ENCODE peak calls at places on chromosomes 7 and 10, in nine cellular contexts. D is EL, E is GM04503, O is ACHN, H is foreskin melanocyte, G is Caki2, M is ELR, B is NCI-H748 treated with DMSO at 0.1 percent for 48 hours, P is HS-5. J is an unnamed sample.

GRCh38 chr7:100126239-100126930 is 382 bp upstream of the MBLAC1 start:
- DNase-seq in M (no peak), O (no peak), D (no peak), B (no peak), E (no peak), P (no peak), G (no peak), H (no peak), J (no peak)

GRCh38 chr7:28183627-28184026 is 3.0 kb upstream of the JAZF1 start:
- DNase-seq in D (no peak), E (no peak), O (no peak), G (no peak), H (no peak), B (no peak), P (no peak), M (no peak), J (no peak)

GRCh38 chr10:132399117-132400035 is 2.4 kb downstream of the PWWP2B start:
- DNase-seq in E (no peak), M (no peak), B (no peak), G (no peak), D (no peak), O (no peak), H (no peak), P (no peak), J (no peak)

GRCh38 chr10:132539431-132539839 is 1.8 kb downstream of the INPP5A start:
- DNase-seq in M (peak), H (no peak), E (no peak), P (no peak), B (no peak), O (no peak), G (no peak), D (no peak), J (no peak)

GRCh38 chr10:2604891-2605290 is 462.5 kb upstream of the PFKP start:
- DNase-seq in O (no peak), G (no peak), B (no peak), E (no peak), M (no peak), P (no peak), D (no peak), H (no peak), J (no peak)

GRCh38 chr7:133958822-133959221 is 168.3 kb upstream of the LRGUK start:
- DNase-seq in B (no peak), D (no peak), G (no peak), O (no peak), M (no peak), P (no peak), H (no peak), E (no peak), J (no peak)

GRCh38 chr7:91088156-91088555 is 176.1 kb upstream of the FZD1 start:
- DNase-seq in H (peak), P (no peak), G (no peak), D (no peak), E (no peak), O (no peak), M (no peak), B (no peak), J (no peak)

GRCh38 chr7:3922175-3922635 is 621.2 kb downstream of the SDK1 start:
- DNase-seq in P (peak), G (peak), B (no peak), H (peak), M (peak), E (peak), O (peak), D (no peak), J (peak)

GRCh38 chr7:14639801-14640200 is 262.8 kb downstream of the DGKB start:
- DNase-seq in O (no peak), G (no peak), B (peak), H (no peak), D (no peak), P (no peak), M (no peak), E (no peak), J (no peak)

GRCh38 chr10:8829592-8829991 is 775.1 kb downstream of the GATA3 start:
- DNase-seq in G (no peak), B (no peak), E (no peak), M (no peak), O (no peak), D (no peak), P (no peak), H (no peak), J (no peak)

GRCh38 chr10:4353059-4353655 is 472.9 kb upstream of the AKR1E2 start:
- DNase-seq in G (peak), P (no peak), E (no peak), H (no peak), O (peak), B (no peak), M (peak), D (peak), J (no peak)

GRCh38 chr7:90173127-90173844 is 19.0 kb downstream of the STEAP1 start:
- DNase-seq in H (no peak), P (no peak), G (peak), E (no peak), M (no peak), B (no peak), D (no peak), O (peak), J (no peak)

GRCh38 chr7:76011437-76011836 is 17.0 kb upstream of the TMEM120A start:
- DNase-seq in M (no peak), P (no peak), H (no peak), E (peak), G (no peak), D (peak), O (no peak), B (no peak), J (no peak)

GRCh38 chr10:111107023-111107422 is 30.2 kb downstream of the ADRA2A start:
- DNase-seq in G (no peak), M (no peak), B (no peak), D (no peak), H (no peak), E (no peak), O (no peak), P (no peak), J (no peak)

GRCh38 chr7:27952393-27953290 is 212.7 kb downstream of the TAX1BP1 start:
- DNase-seq in E (peak), O (no peak), H (no peak), B (no peak), P (no peak), M (no peak), G (no peak), D (no peak), J (no peak)

GRCh38 chr10:21318768-21319167 is 206.7 kb downstream of the SKIDA1 start:
- DNase-seq in D (peak), H (no peak), G (no peak), E (no peak), O (peak), M (peak), B (peak), P (no peak), J (no peak)

GRCh38 chr10:79324032-79324695 is 23.1 kb upstream of the PPIF start:
- DNase-seq in O (no peak), B (no peak), G (no peak), H (no peak), P (no peak), M (no peak), E (no peak), D (no peak), J (no peak)

GRCh38 chr10:50291261-50291850 is 40.0 kb upstream of the ASAH2 start:
- DNase-seq in H (no peak), B (no peak), O (peak), D (peak), M (peak), E (peak), G (no peak), P (no peak), J (no peak)

GRCh38 chr10:11444531-11445228 is 166.8 kb downstream of the USP6NL start:
- DNase-seq in P (no peak), M (no peak), O (no peak), B (no peak), G (no peak), D (no peak), E (no peak), H (no peak), J (no peak)

GRCh38 chr10:4638116-4638515 is 187.9 kb upstream of the AKR1E2 start:
- DNase-seq in H (no peak), D (peak), O (no peak), E (no peak), B (no peak), M (no peak), G (no peak), P (no peak), J (no peak)

GRCh38 chr10:71597821-71598498 is 121.6 kb downstream of the C10orf105 start:
- DNase-seq in P (no peak), H (no peak), D (no peak), O (no peak), B (no peak), E (no peak), M (no peak), G (no peak), J (no peak)

GRCh38 chr7:3240826-3241430 is 60.1 kb upstream of the SDK1 start:
- DNase-seq in H (no peak), O (no peak), M (no peak), E (no peak), B (no peak), D (no peak), G (no peak), P (no peak), J (no peak)

GRCh38 chr7:20778063-20778721 is 8.5 kb downstream of the SP8 start:
- DNase-seq in P (no peak), B (peak), M (no peak), G (peak), O (peak), H (no peak), E (no peak), D (no peak), J (peak)

GRCh38 chr7:141649865-141650499 is 52.0 kb downstream of the DENND11 start:
- DNase-seq in E (peak), B (peak), M (peak), G (peak), D (peak), P (peak), O (peak), H (peak), J (peak)

GRCh38 chr7:149494738-149495368 is 2.8 kb downstream of the ZNF746 start:
- DNase-seq in P (no peak), E (no peak), G (peak), D (no peak), M (no peak), H (no peak), B (no peak), O (no peak), J (no peak)

GRCh38 chr10:70651661-70652060 is 20.6 kb upstream of the ADAMTS14 start:
- DNase-seq in O (peak), E (no peak), G (peak), M (peak), H (no peak), B (no peak), P (no peak), D (no peak), J (no peak)

GRCh38 chr7:13628231-13629001 is 361.1 kb downstream of the ETV1 start:
- DNase-seq in H (peak), M (peak), D (peak), O (peak), B (no peak), G (peak), P (peak), E (peak), J (peak)

GRCh38 chr10:70319183-70319582 is 35.4 kb upstream of the NPFFR1 start:
- DNase-seq in G (no peak), O (no peak), M (no peak), B (no peak), E (no peak), P (no peak), H (no peak), D (no peak), J (no peak)

GRCh38 chr10:35607475-35608316 is 2.6 kb downstream of the GJD4 start:
- DNase-seq in G (no peak), H (no peak), D (peak), P (no peak), M (peak), E (no peak), O (no peak), B (no peak), J (no peak)

GRCh38 chr7:25805027-25805687 is 346.8 kb upstream of the NFE2L3 start:
- DNase-seq in O (peak), E (peak), D (peak), G (no peak), M (peak), P (peak), B (no peak), H (no peak), J (no peak)

GRCh38 chr7:79241288-79242055 is 212.0 kb downstream of the MAGI2 start:
- DNase-seq in E (peak), G (no peak), M (peak), O (peak), H (peak), B (no peak), P (peak), D (peak), J (peak)

GRCh38 chr7:139727151-139727705 is 50.6 kb downstream of the HIPK2 start:
- DNase-seq in G (no peak), D (peak), E (peak), H (no peak), B (no peak), P (peak), M (peak), O (no peak), J (no peak)

J was measured in A673.